ENCODE peak calls at places on chromosomes 12 and 14, in nine cellular contexts. E is PC-3, M is foreskin fibroblast, G is endothelial cell, U is H1, Q is tibial artery, B is astrocyte of the cerebellum, P is Peyer's patch, O is GM12878. W is an unnamed sample.

GRCh38 chr14:76926521-76927251 is 100.5 kb downstream of the LRRC74A start:
- DNase-seq in E (no peak), M (peak), G (no peak), U (no peak), Q (peak), B (no peak), P (no peak), O (no peak), W (peak)

GRCh38 chr14:65476290-65476941 is 63.9 kb downstream of the FUT8 start:
- DNase-seq in E (no peak), M (no peak), G (no peak), U (no peak), Q (no peak), B (no peak), P (no peak), O (peak), W (peak)

GRCh38 chr12:95633049-95633545 is 81.8 kb upstream of the USP44 start:
- DNase-seq in E (peak), M (peak), G (no peak), U (no peak), Q (peak), B (no peak), P (peak), O (no peak), W (peak)

GRCh38 chr12:106133136-106134087 is 5.3 kb downstream of the NUAK1 start:
- DNase-seq in E (peak), M (peak), G (no peak), U (no peak), Q (no peak), B (no peak), P (no peak), O (no peak), W (no peak)

GRCh38 chr12:71014180-71014785 is 93.7 kb upstream of the PTPRR start:
- DNase-seq in E (peak), M (peak), G (no peak), U (no peak), Q (no peak), B (peak), P (no peak), O (no peak), W (peak)

GRCh38 chr14:51458563-51458955 is 193.2 kb upstream of the FRMD6 start:
- DNase-seq in E (peak), M (peak), G (no peak), U (no peak), Q (no peak), B (no peak), P (no peak), O (no peak), W (peak)

GRCh38 chr14:72742682-72743195 is 151.2 kb downstream of the DPF3 start:
- DNase-seq in E (no peak), M (no peak), G (no peak), U (peak), Q (no peak), B (no peak), P (no peak), O (no peak), W (no peak)

GRCh38 chr12:30013051-30013450 is 229.3 kb upstream of the TMTC1 start:
- DNase-seq in E (no peak), M (no peak), G (no peak), U (peak), Q (no peak), B (no peak), P (no peak), O (no peak), W (no peak)

GRCh38 chr14:85300119-85300518 is 229.8 kb upstream of the FLRT2 start:
- DNase-seq in E (no peak), M (no peak), G (no peak), U (no peak), Q (no peak), B (no peak), P (no peak), O (no peak), W (no peak)

GRCh38 chr12:30622509-30622908 is 73.2 kb downstream of the IPO8 start:
- DNase-seq in E (peak), M (peak), G (no peak), U (no peak), Q (no peak), B (no peak), P (no peak), O (peak), W (peak)

GRCh38 chr12:123492290-123492689 is 34.4 kb downstream of the SNRNP35 start:
- DNase-seq in E (no peak), M (no peak), G (no peak), U (no peak), Q (no peak), B (no peak), P (no peak), O (no peak), W (no peak)

GRCh38 chr12:84689638-84690037 is 223.0 kb downstream of the SLC6A15 start:
- DNase-seq in E (no peak), M (no peak), G (no peak), U (no peak), Q (no peak), B (no peak), P (no peak), O (no peak), W (no peak)

GRCh38 chr12:89363084-89363483 is 10.8 kb upstream of the DUSP6 start:
- DNase-seq in E (no peak), M (no peak), G (no peak), U (no peak), Q (no peak), B (no peak), P (no peak), O (no peak), W (no peak)

GRCh38 chr14:96762650-96763049 is 34.5 kb upstream of the VRK1 start:
- DNase-seq in E (peak), M (peak), G (peak), U (no peak), Q (no peak), B (no peak), P (no peak), O (peak), W (peak)

GRCh38 chr14:91067186-91067585 is 6.7 kb upstream of the RPS6KA5 start:
- DNase-seq in E (no peak), M (no peak), G (no peak), U (no peak), Q (no peak), B (no peak), P (no peak), O (no peak), W (no peak)

DNA sequence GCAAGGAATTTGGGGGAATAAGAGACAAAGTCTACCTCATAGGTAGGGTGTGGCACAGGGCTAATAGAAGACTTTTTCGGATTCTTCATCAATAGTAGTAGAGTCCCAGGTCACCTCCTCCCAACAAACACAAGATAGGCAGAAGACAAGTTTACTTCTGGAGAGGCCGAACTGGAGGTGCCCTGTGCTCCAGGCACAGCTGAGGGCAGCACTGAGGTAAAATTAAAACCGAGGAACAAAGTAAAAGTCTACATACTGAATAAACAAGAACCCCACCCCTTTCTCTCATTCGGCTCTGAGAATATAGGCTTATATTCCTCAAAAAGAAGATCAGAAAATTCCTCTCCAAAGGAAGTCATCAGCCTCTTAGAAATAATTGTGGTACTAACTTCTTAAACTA is 161.6 kb downstream of the SEC23A start:
- DNase-seq in E (no peak), M (no peak), G (no peak), U (no peak), Q (no peak), B (no peak), P (no peak), O (no peak), W (no peak)
- TF ChIP-seq CTCF in E (no peak), M (no peak), G (no peak), U (no peak), Q (no peak), B (no peak), P (no peak), O (no peak), W (peak)

DNA sequence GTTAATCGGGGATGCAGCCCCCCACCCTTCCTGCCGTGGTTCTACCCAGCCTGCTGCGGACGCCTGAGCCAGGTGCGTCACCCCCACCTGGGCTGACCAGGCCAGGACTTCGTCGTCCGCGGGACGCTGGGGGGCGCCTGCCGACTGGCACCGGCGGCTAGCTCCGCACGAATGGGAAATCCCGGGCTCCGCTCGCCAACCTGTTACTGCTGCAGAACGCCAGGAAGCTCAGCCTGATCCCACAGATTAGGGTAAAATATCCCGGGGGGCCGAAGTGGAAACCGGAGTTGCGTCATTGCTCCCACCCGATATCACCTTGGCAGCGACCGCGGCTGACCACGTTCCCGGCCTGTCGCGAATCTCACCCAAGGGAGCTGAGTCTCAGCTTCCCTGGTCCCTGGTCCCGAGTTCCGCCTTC is 528 bp upstream of the VDR start:
- DNase-seq in E (peak), M (peak), G (peak), U (no peak), Q (peak), B (no peak), P (peak), O (no peak), W (no peak)
- TF ChIP-seq CTCF in E (peak), M (no peak), G (no peak), U (peak), Q (peak), B (peak), P (peak), O (peak), W (no peak)

GRCh38 chr12:7162691-7163114 is 26.8 kb upstream of the PEX5 start:
- DNase-seq in E (peak), M (peak), G (peak), U (peak), Q (no peak), B (no peak), P (no peak), O (no peak), W (peak)
- TF ChIP-seq CTCF in E (peak), M (peak), G (peak), U (peak), Q (peak), B (peak), P (peak), O (peak), W (peak)

GRCh38 chr12:26507613-26508012 is 312.2 kb downstream of the SSPN start:
- DNase-seq in E (no peak), M (no peak), G (no peak), U (no peak), Q (no peak), B (no peak), P (no peak), O (no peak), W (no peak)
- TF ChIP-seq CTCF in E (no peak), M (no peak), G (no peak), U (no peak), Q (no peak), B (no peak), P (no peak), O (no peak), W (no peak)

DNA sequence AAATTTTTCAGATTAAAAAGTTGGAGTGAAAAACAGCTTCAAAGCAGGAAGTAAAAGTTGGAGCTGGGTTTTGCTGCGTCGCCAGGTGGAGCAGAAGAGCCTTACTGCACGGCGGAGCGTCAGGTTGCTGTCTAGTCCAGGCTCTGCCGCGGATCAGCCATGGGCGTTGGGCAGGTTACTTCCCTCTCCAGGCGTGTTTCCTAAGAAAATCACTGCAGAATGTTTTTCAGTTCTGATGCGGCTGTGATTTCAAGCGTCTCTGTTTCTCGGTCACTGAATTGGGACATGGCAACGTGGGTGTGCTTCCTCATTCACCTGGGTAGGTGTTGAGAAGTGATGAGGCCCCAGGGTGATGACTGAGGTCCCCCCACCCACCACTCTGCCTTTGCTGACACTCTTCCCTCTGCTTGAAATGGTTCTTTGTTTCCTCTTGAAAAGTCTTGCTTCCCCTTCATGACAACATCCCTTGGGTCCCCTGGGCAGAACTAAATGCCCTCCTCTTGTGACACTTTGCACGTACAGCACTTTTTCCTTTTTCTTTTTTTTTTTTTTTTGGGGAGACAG is 7.6 kb downstream of the EVL start:
- DNase-seq in E (peak), M (no peak), G (no peak), U (peak), Q (no peak), B (no peak), P (no peak), O (no peak), W (no peak)
- TF ChIP-seq CTCF in E (peak), M (no peak), G (no peak), U (no peak), Q (no peak), B (no peak), P (peak), O (peak), W (no peak)